ENCODE peak calls at places on chromosomes 4 and X, in ten cellular contexts. X is A549, R is heart left ventricle, M is spleen, B is endothelial cell of umbilical vein, W is HepG2, U is Peyer's patch, E is tibial nerve, O is IMR-90, D is breast epithelium. L is an unnamed sample.

GRCh38 chr4:67779631-67780030 is 25.4 kb upstream of the GNRHR start:
- DNase-seq in X (no peak), U (no peak), D (no peak), R (no peak), O (no peak), M (no peak), E (no peak), W (no peak), B (no peak), L (no peak)

GRCh38 chr4:141430686-141431085 is 205.7 kb upstream of the IL15 start:
- DNase-seq in B (no peak), O (no peak), E (no peak), M (no peak), R (no peak), D (no peak), W (no peak), X (no peak), U (no peak), L (no peak)

GRCh38 chr4:26326791-26327190 is 6.0 kb downstream of the RBPJ start:
- DNase-seq in R (no peak), B (no peak), W (no peak), M (no peak), D (no peak), X (no peak), O (peak), U (no peak), E (no peak), L (no peak)

GRCh38 chr4:185256444-185256843 is 47.0 kb downstream of the SNX25 start:
- DNase-seq in R (no peak), D (no peak), O (peak), E (no peak), M (no peak), X (no peak), U (no peak), B (no peak), W (no peak), L (no peak)

GRCh38 chrX:68708503-68709290 is 61.2 kb downstream of the STARD8 start:
- DNase-seq in D (no peak), W (no peak), E (no peak), X (no peak), M (peak), B (no peak), R (no peak), O (no peak), U (no peak), L (no peak)

GRCh38 chr4:165668694-165669093 is 204.3 kb upstream of the TLL1 start:
- DNase-seq in B (no peak), X (no peak), W (no peak), D (no peak), U (no peak), M (no peak), E (no peak), R (no peak), O (no peak), L (no peak)

GRCh38 chr4:156118821-156119220 is 165.2 kb upstream of the CTSO start:
- DNase-seq in D (no peak), X (no peak), W (no peak), O (peak), B (no peak), E (no peak), M (no peak), R (no peak), U (no peak), L (no peak)

GRCh38 chr4:53908661-53909078 is 155.7 kb downstream of the CHIC2 start:
- DNase-seq in W (peak), R (peak), M (no peak), D (no peak), O (peak), U (no peak), X (peak), E (peak), B (peak), L (no peak)

GRCh38 chr4:139242511-139243051 is 37.4 kb downstream of the MGARP start:
- DNase-seq in B (peak), W (no peak), O (peak), E (no peak), D (no peak), R (no peak), U (no peak), M (no peak), X (no peak), L (no peak)

GRCh38 chr4:132114885-132115284 is 1034.2 kb upstream of the PCDH10 start:
- DNase-seq in D (no peak), W (no peak), E (no peak), R (no peak), O (peak), M (no peak), X (no peak), U (no peak), B (no peak), L (no peak)

GRCh38 chrX:152861116-152861515 is 30.3 kb downstream of the NSDHL start:
- DNase-seq in M (no peak), W (no peak), R (no peak), E (no peak), O (peak), D (no peak), B (no peak), U (no peak), X (no peak), L (no peak)

GRCh38 chr4:36255575-36255974 is 11.3 kb upstream of the ARAP2 start:
- DNase-seq in D (no peak), X (no peak), U (peak), W (no peak), M (no peak), O (no peak), R (no peak), E (no peak), B (no peak), L (no peak)

GRCh38 chr4:78704981-78705757 is 71.0 kb upstream of the BMP2K start:
- DNase-seq in E (no peak), M (no peak), D (no peak), B (no peak), R (no peak), W (peak), O (peak), U (no peak), X (no peak), L (no peak)

GRCh38 chrX:8668797-8669196 is 63.1 kb downstream of the ANOS1 start:
- DNase-seq in O (no peak), U (no peak), B (peak), R (no peak), X (no peak), E (no peak), D (no peak), W (no peak), M (no peak), L (no peak)

GRCh38 chr4:144970597-144970996 is 127.4 kb downstream of the ANAPC10 start:
- DNase-seq in D (no peak), W (no peak), U (no peak), O (no peak), R (no peak), X (no peak), M (no peak), E (no peak), B (no peak), L (no peak)

GRCh38 chrX:37672563-37672962 is 13.0 kb upstream of the XK start:
- DNase-seq in U (no peak), D (no peak), X (no peak), R (no peak), W (no peak), O (no peak), B (no peak), E (no peak), M (no peak), L (no peak)

GRCh38 chrX:39633293-39633692 is 464.5 kb downstream of the BCOR start:
- DNase-seq in M (no peak), E (no peak), D (no peak), W (no peak), B (no peak), X (no peak), R (no peak), O (no peak), U (no peak), L (no peak)

GRCh38 chrX:9188117-9188516 is 154.2 kb upstream of the FAM9B start:
- DNase-seq in X (no peak), B (no peak), U (no peak), W (no peak), D (no peak), R (no peak), O (no peak), M (no peak), E (no peak), L (no peak)

GRCh38 chr4:128378668-128379067 is 91.1 kb upstream of the PGRMC2 start:
- DNase-seq in U (no peak), W (no peak), B (no peak), X (no peak), R (no peak), E (no peak), M (no peak), O (no peak), D (no peak), L (no peak)

GRCh38 chrX:63746278-63746677 is 38.7 kb downstream of the ARHGEF9 start:
- DNase-seq in M (no peak), O (no peak), X (no peak), W (no peak), E (no peak), U (no peak), D (no peak), R (no peak), B (no peak), L (no peak)

GRCh38 chr4:88960576-88960975 is 96.4 kb downstream of the FAM13A start:
- DNase-seq in X (no peak), M (no peak), W (no peak), E (no peak), D (no peak), O (no peak), B (peak), U (no peak), R (no peak), L (no peak)

GRCh38 chr4:113358784-113359183 is 309.3 kb downstream of the ANK2 start:
- DNase-seq in B (peak), X (no peak), M (no peak), E (no peak), W (no peak), R (no peak), D (no peak), O (no peak), U (no peak), L (no peak)

GRCh38 chrX:107935200-107935599 is 47.0 kb downstream of the TEX13B start:
- DNase-seq in R (no peak), D (no peak), M (no peak), O (peak), X (no peak), U (no peak), E (no peak), W (no peak), B (peak), L (no peak)

GRCh38 chr4:4330794-4331193 is 40.7 kb downstream of the ZBTB49 start:
- DNase-seq in O (no peak), D (no peak), U (no peak), X (no peak), E (no peak), M (no peak), R (no peak), W (no peak), B (no peak), L (no peak)

GRCh38 chr4:156773648-156774357 is 197.8 kb downstream of the PDGFC start:
- DNase-seq in B (no peak), W (no peak), M (no peak), X (no peak), E (no peak), D (no peak), U (no peak), R (no peak), O (peak), L (no peak)

GRCh38 chr4:3112241-3112978 is 37.9 kb downstream of the HTT start:
- DNase-seq in E (no peak), M (no peak), O (no peak), D (no peak), R (no peak), W (no peak), U (no peak), B (peak), X (no peak), L (no peak)

GRCh38 chr4:3335385-3335784 is 42.6 kb downstream of the RGS12 start:
- DNase-seq in M (no peak), D (no peak), B (peak), R (no peak), W (no peak), X (no peak), O (no peak), U (no peak), E (no peak), L (peak)

GRCh38 chr4:189385098-189385497 is 555.6 kb upstream of the FRG1 start:
- DNase-seq in M (no peak), U (no peak), X (no peak), W (peak), B (no peak), R (no peak), D (no peak), E (no peak), O (no peak), L (no peak)

GRCh38 chrX:51569561-51569960 is 49.2 kb downstream of the CENPVL3 start:
- DNase-seq in B (no peak), X (no peak), O (no peak), R (no peak), M (no peak), E (no peak), D (no peak), U (no peak), W (no peak), L (no peak)

GRCh38 chrX:107451754-107452153 is 2.3 kb downstream of the FRMPD3 start:
- DNase-seq in E (no peak), R (no peak), W (no peak), X (no peak), M (no peak), U (no peak), D (no peak), B (no peak), O (no peak), L (no peak)

GRCh38 chr4:24175707-24176106 is 285.9 kb upstream of the PPARGC1A start:
- DNase-seq in W (no peak), E (no peak), M (no peak), D (no peak), O (no peak), B (no peak), X (no peak), U (no peak), R (no peak), L (no peak)

GRCh38 chr4:85084371-85085170 is 118.1 kb upstream of the WDFY3 start:
- DNase-seq in W (peak), M (no peak), E (peak), O (peak), X (peak), D (no peak), U (peak), R (no peak), B (peak), L (no peak)

GRCh38 chr4:52621567-52621966 is 37.5 kb downstream of the USP46 start:
- DNase-seq in B (no peak), O (no peak), W (no peak), U (no peak), E (no peak), X (no peak), D (no peak), M (no peak), R (no peak), L (no peak)

GRCh38 chrX:88613338-88613737 is 133.7 kb upstream of the CPXCR1 start:
- DNase-seq in B (peak), R (no peak), W (peak), D (no peak), M (no peak), E (no peak), O (no peak), U (no peak), X (no peak), L (no peak)

GRCh38 chr4:8725071-8725841 is 132.7 kb downstream of the CPZ start:
- DNase-seq in X (no peak), M (peak), B (no peak), D (peak), U (peak), O (no peak), W (no peak), E (no peak), R (no peak), L (no peak)

GRCh38 chr4:8726344-8726851 is 133.8 kb downstream of the CPZ start:
- DNase-seq in D (peak), U (peak), R (no peak), O (no peak), W (no peak), X (no peak), M (peak), E (no peak), B (no peak), L (no peak)

GRCh38 chr4:8725845-8726244 is 133.3 kb downstream of the CPZ start:
- DNase-seq in X (no peak), R (no peak), B (no peak), W (no peak), U (no peak), M (peak), D (no peak), O (no peak), E (no peak), L (no peak)

GRCh38 chr4:8723222-8723980 is 130.8 kb downstream of the CPZ start:
- DNase-seq in M (peak), D (no peak), W (no peak), B (no peak), E (no peak), U (no peak), O (no peak), X (no peak), R (no peak), L (no peak)

DNA sequence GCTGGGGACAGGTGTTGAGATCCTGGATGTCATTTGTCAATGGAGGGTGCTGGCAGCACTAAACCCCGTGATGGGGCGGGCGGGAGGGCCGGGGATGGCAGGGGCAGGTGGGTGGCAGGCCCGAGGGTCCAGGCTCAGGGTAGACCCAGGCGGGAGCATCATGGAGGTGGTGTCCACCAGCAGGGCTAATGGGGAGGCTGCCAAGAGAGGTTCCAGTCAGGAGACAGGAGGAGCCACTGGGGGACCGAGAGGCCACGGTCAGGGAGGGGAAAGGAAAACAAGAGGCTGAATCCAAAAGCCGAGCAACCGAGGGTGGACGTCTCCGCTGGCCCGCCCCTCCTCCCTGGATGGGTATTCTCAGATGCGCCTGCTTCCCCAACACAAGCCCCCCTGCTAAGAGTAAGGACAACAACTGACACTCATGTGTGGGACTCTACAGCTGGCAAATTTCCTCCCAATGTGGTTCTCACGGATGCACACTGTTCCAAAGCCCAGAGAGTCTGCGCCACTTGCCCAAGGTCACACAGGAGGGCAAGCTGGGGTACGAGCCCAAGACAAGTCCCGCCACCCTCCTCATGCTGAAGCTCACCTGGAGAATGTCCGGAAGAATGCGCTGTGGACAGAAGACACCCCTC is 132.0 kb downstream of the CPZ start:
- DNase-seq in U (no peak), M (peak), O (no peak), R (no peak), B (no peak), X (no peak), E (no peak), W (no peak), D (peak), L (no peak)
- TF ChIP-seq POLR2A in U (no peak), M (no peak), O (no peak), R (no peak), B (no peak), X (no peak), E (no peak), W (no peak), D (no peak), L (no peak)

GRCh38 chr4:77619408-77619807 is 13.8 kb downstream of the CXCL13 start:
- DNase-seq in X (no peak), M (no peak), O (no peak), R (no peak), B (no peak), W (no peak), D (no peak), E (no peak), U (no peak), L (no peak)
- TF ChIP-seq CTCF in X (no peak), M (no peak), O (no peak), R (no peak), B (no peak), W (peak), D (no peak), E (no peak), U (peak), L (no peak)

GRCh38 chr4:55125763-55126541 is 557 bp upstream of the KDR start:
- DNase-seq in D (no peak), U (no peak), B (peak), E (no peak), X (no peak), R (no peak), M (no peak), O (no peak), W (no peak), L (no peak)

GRCh38 chr4:55127053-55127452 is 1.7 kb upstream of the KDR start:
- DNase-seq in X (no peak), W (no peak), D (no peak), M (no peak), U (no peak), R (no peak), E (no peak), O (no peak), B (no peak), L (no peak)

GRCh38 chr4:55123791-55124190 is 1.6 kb downstream of the KDR start:
- DNase-seq in B (peak), E (no peak), O (no peak), U (no peak), X (no peak), R (no peak), D (no peak), M (no peak), W (no peak), L (no peak)

GRCh38 chr4:55124337-55125076 is 888 bp downstream of the KDR start:
- DNase-seq in W (no peak), B (peak), M (no peak), D (no peak), E (no peak), X (no peak), R (peak), O (no peak), U (no peak), L (no peak)

GRCh38 chr4:55125087-55125721 is at the start of gene KDR:
- DNase-seq in O (no peak), M (no peak), U (no peak), X (no peak), B (peak), D (no peak), W (no peak), E (no peak), R (peak), L (no peak)
- TF ChIP-seq POLR2A in O (no peak), M (no peak), U (no peak), X (no peak), B (peak), D (no peak), W (no peak), E (peak), R (peak), L (no peak)

DNA sequence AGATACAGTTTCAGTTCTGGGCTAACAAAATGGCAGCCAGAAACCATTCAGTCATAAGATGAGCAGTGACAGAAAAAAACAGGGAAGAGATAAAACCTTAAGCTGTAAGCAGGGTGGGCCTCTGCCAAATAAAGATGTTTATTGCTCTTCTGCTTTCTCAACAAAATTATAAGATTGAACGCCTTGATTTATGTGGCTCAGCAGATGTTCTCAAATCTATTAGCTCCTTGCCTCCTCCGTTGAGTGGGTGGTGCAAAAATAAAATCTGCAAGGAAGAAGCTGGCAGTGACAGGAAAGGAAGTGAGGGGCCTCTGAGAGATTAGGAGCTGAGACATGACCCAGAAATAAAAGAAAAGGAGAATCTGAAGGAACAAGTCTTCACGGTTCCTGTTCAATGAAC is 206.6 kb downstream of the PTTG2 start:
- DNase-seq in X (no peak), W (no peak), D (no peak), B (no peak), E (no peak), R (no peak), O (no peak), U (no peak), M (no peak), L (no peak)
- TF ChIP-seq CTCF in X (no peak), W (no peak), D (no peak), B (no peak), E (no peak), R (no peak), O (no peak), U (no peak), M (no peak), L (no peak)

GRCh38 chrX:153971632-153972367 is at the start of gene HCFC1:
- DNase-seq in R (peak), O (peak), B (peak), U (peak), E (peak), W (peak), M (peak), D (peak), X (peak), L (no peak)
- TF ChIP-seq POLR2A in R (peak), O (peak), B (no peak), U (peak), E (peak), W (peak), M (no peak), D (peak), X (peak), L (no peak)

GRCh38 chrX:129433461-129433860 is 89.8 kb downstream of the SMARCA1 start:
- DNase-seq in R (no peak), E (no peak), W (peak), O (no peak), M (no peak), D (no peak), X (no peak), B (no peak), U (no peak), L (no peak)

GRCh38 chrX:129433945-129434344 is 89.3 kb downstream of the SMARCA1 start:
- DNase-seq in U (no peak), X (no peak), O (no peak), B (no peak), D (no peak), M (no peak), W (no peak), E (no peak), R (no peak), L (no peak)
- TF ChIP-seq CTCF in U (no peak), X (no peak), O (no peak), B (no peak), D (no peak), M (no peak), W (no peak), E (no peak), R (no peak), L (no peak)